ENCODE peak calls at places on chromosomes 3 and 15, in five cellular contexts. V is astrocyte; T is stimulated activated CD4-positive, alpha-beta T cell treated with anti-CD3 and anti-CD28 coated beads, Interleukin-4, amount 100 ng/mL, for 4 hours; W is cardiac muscle cell; N is adrenal gland. E is an unnamed sample.

GRCh38 chr3:46660003-46660402 is 33.5 kb downstream of the ALS2CL start:
- DNase-seq in V (no peak), T (no peak), W (no peak), N (no peak), E (no peak)

GRCh38 chr15:61057830-61058529 is 171.1 kb downstream of the RORA start:
- DNase-seq in V (no peak), T (no peak), W (no peak), N (no peak), E (no peak)

GRCh38 chr3:15665510-15666150 is 64.1 kb downstream of the BTD start:
- DNase-seq in V (no peak), T (no peak), W (no peak), N (no peak), E (no peak)

GRCh38 chr3:18656866-18657265 is 231.7 kb upstream of the SATB1 start:
- DNase-seq in V (no peak), T (no peak), W (no peak), N (no peak), E (no peak)

GRCh38 chr3:121976727-121977126 is 45.3 kb downstream of the ILDR1 start:
- DNase-seq in V (no peak), T (no peak), W (no peak), N (no peak), E (no peak)

GRCh38 chr15:43828061-43828657 is 1.4 kb downstream of the WDR76 start:
- DNase-seq in V (no peak), T (no peak), W (no peak), N (no peak), E (no peak)

GRCh38 chr3:127669541-127670228 is 3.1 kb upstream of the ABTB1 start:
- DNase-seq in V (no peak), T (no peak), W (no peak), N (no peak), E (no peak)

GRCh38 chr3:152159328-152159727 is 109.4 kb upstream of the MBNL1 start:
- DNase-seq in V (peak), T (no peak), W (no peak), N (no peak), E (no peak)

GRCh38 chr3:43755511-43756200 is 64.9 kb downstream of the ABHD5 start:
- DNase-seq in V (no peak), T (no peak), W (no peak), N (no peak), E (no peak)

GRCh38 chr3:13574798-13575451 is 26.0 kb downstream of the FBLN2 start:
- DNase-seq in V (peak), T (no peak), W (no peak), N (no peak), E (peak)

GRCh38 chr3:63128380-63128779 is 149.7 kb upstream of the SYNPR start:
- DNase-seq in V (no peak), T (no peak), W (no peak), N (no peak), E (no peak)

GRCh38 chr3:63047068-63047467 is 171.9 kb upstream of the CADPS start:
- DNase-seq in V (peak), T (no peak), W (peak), N (no peak), E (no peak)

GRCh38 chr3:143507735-143508580 is 340.3 kb downstream of the SLC9A9 start:
- DNase-seq in V (peak), T (no peak), W (no peak), N (no peak), E (peak)

GRCh38 chr3:123201223-123201556 is 553 bp upstream of the SEC22A start:
- DNase-seq in V (no peak), T (no peak), W (no peak), N (no peak), E (no peak)

GRCh38 chr3:177343122-177343521 is 145.8 kb upstream of the TBL1XR1 start:
- DNase-seq in V (no peak), T (no peak), W (no peak), N (no peak), E (no peak)

GRCh38 chr15:59360305-59360704 is 12.4 kb downstream of the MYO1E start:
- DNase-seq in V (no peak), T (no peak), W (no peak), N (no peak), E (no peak)

GRCh38 chr3:163809540-163809993 is 1268.7 kb downstream of the SI start:
- DNase-seq in V (no peak), T (no peak), W (peak), N (no peak), E (no peak)

GRCh38 chr3:72492240-72492639 is 356.0 kb downstream of the SHQ1 start:
- DNase-seq in V (peak), T (no peak), W (no peak), N (peak), E (peak)

GRCh38 chr3:106485802-106486201 is 617.0 kb upstream of the CBLB start:
- DNase-seq in V (no peak), T (no peak), W (no peak), N (no peak), E (no peak)

GRCh38 chr15:40421246-40422157 is 15.9 kb downstream of the IVD start:
- DNase-seq in V (no peak), T (peak), W (peak), N (peak), E (peak)